ENCODE peak calls at places on chromosome 1, in five cellular contexts. One of them, this sample, is unnamed.

GRCh38 chr1:161374373-161374772 is 6.7 kb upstream of the CFAP126 start:
- DNase-seq in RWPE1: no peak
- DNase-seq in cardiac fibroblast: peak
- DNase-seq in foreskin fibroblast: peak
- DNase-seq in Calu3: no peak
- DNase-seq in this sample: no peak

GRCh38 chr1:207805841-207806421 is 54.1 kb downstream of the CD46 start:
- DNase-seq in cardiac fibroblast: peak
- DNase-seq in foreskin fibroblast: peak
- DNase-seq in RWPE1: peak
- DNase-seq in Calu3: no peak
- DNase-seq in this sample: no peak

GRCh38 chr1:243525085-243525487 is 269.2 kb downstream of the SDCCAG8 start:
- DNase-seq in RWPE1: peak
- DNase-seq in cardiac fibroblast: peak
- DNase-seq in Calu3: no peak
- DNase-seq in foreskin fibroblast: peak
- DNase-seq in this sample: no peak

GRCh38 chr1:116243673-116244101 is 129.4 kb upstream of the ATP1A1 start:
- DNase-seq in Calu3: no peak
- DNase-seq in foreskin fibroblast: no peak
- DNase-seq in RWPE1: no peak
- DNase-seq in cardiac fibroblast: no peak
- DNase-seq in this sample: no peak

GRCh38 chr1:248823517-248824001 is 2.2 kb downstream of the SH3BP5L start:
- DNase-seq in RWPE1: no peak
- DNase-seq in foreskin fibroblast: peak
- DNase-seq in Calu3: no peak
- DNase-seq in cardiac fibroblast: peak
- DNase-seq in this sample: no peak

GRCh38 chr1:67746299-67746698 is 61.3 kb downstream of the GADD45A start:
- DNase-seq in RWPE1: no peak
- DNase-seq in Calu3: no peak
- DNase-seq in foreskin fibroblast: no peak
- DNase-seq in cardiac fibroblast: peak
- DNase-seq in this sample: no peak

GRCh38 chr1:64100791-64101190 is 102.6 kb upstream of the UBE2U start:
- DNase-seq in RWPE1: no peak
- DNase-seq in foreskin fibroblast: peak
- DNase-seq in cardiac fibroblast: no peak
- DNase-seq in Calu3: no peak
- DNase-seq in this sample: no peak

GRCh38 chr1:156752843-156753486 is 1.5 kb upstream of the HDGF start:
- DNase-seq in RWPE1: no peak
- DNase-seq in cardiac fibroblast: peak
- DNase-seq in foreskin fibroblast: peak
- DNase-seq in Calu3: no peak
- DNase-seq in this sample: no peak

GRCh38 chr1:10679521-10680220 is 116.8 kb downstream of the CASZ1 start:
- DNase-seq in foreskin fibroblast: peak
- DNase-seq in Calu3: peak
- DNase-seq in cardiac fibroblast: peak
- DNase-seq in RWPE1: peak
- DNase-seq in this sample: peak

GRCh38 chr1:13764533-13764932 is 64.5 kb downstream of the PRDM2 start:
- DNase-seq in RWPE1: no peak
- DNase-seq in Calu3: no peak
- DNase-seq in cardiac fibroblast: peak
- DNase-seq in foreskin fibroblast: peak
- DNase-seq in this sample: no peak

GRCh38 chr1:41465741-41466140 is 18.7 kb downstream of the EDN2 start:
- DNase-seq in RWPE1: peak
- DNase-seq in Calu3: no peak
- DNase-seq in foreskin fibroblast: peak
- DNase-seq in cardiac fibroblast: no peak
- DNase-seq in this sample: no peak

GRCh38 chr1:92070892-92071291 is 4.3 kb downstream of the SETSIP start:
- DNase-seq in Calu3: no peak
- DNase-seq in foreskin fibroblast: no peak
- DNase-seq in cardiac fibroblast: no peak
- DNase-seq in RWPE1: no peak
- DNase-seq in this sample: no peak

GRCh38 chr1:32736812-32737791 is 34.5 kb upstream of the SYNC start:
- DNase-seq in Calu3: no peak
- DNase-seq in cardiac fibroblast: no peak
- DNase-seq in foreskin fibroblast: no peak
- DNase-seq in RWPE1: no peak
- DNase-seq in this sample: no peak

GRCh38 chr1:58251415-58252073 is 295.0 kb downstream of the OMA1 start:
- DNase-seq in cardiac fibroblast: no peak
- DNase-seq in RWPE1: no peak
- DNase-seq in foreskin fibroblast: peak
- DNase-seq in Calu3: peak
- DNase-seq in this sample: peak

GRCh38 chr1:3265800-3266485 is 188.5 kb upstream of the ARHGEF16 start:
- DNase-seq in cardiac fibroblast: no peak
- DNase-seq in RWPE1: no peak
- DNase-seq in foreskin fibroblast: no peak
- DNase-seq in Calu3: no peak
- DNase-seq in this sample: no peak

GRCh38 chr1:197180252-197180878 is 33.9 kb upstream of the ASPM start:
- DNase-seq in foreskin fibroblast: peak
- DNase-seq in cardiac fibroblast: peak
- DNase-seq in Calu3: no peak
- DNase-seq in RWPE1: peak
- DNase-seq in this sample: no peak

GRCh38 chr1:156656779-156657160 is 14.9 kb downstream of the BCAN start:
- DNase-seq in Calu3: no peak
- DNase-seq in RWPE1: no peak
- DNase-seq in foreskin fibroblast: peak
- DNase-seq in cardiac fibroblast: peak
- DNase-seq in this sample: no peak

GRCh38 chr1:23421343-23421742 is 3.2 kb downstream of the TCEA3 start:
- DNase-seq in cardiac fibroblast: no peak
- DNase-seq in foreskin fibroblast: no peak
- DNase-seq in RWPE1: no peak
- DNase-seq in Calu3: no peak
- DNase-seq in this sample: no peak

GRCh38 chr1:160342520-160342919 is 530 bp downstream of the COPA start:
- DNase-seq in RWPE1: no peak
- DNase-seq in Calu3: no peak
- DNase-seq in foreskin fibroblast: no peak
- DNase-seq in cardiac fibroblast: peak
- DNase-seq in this sample: no peak

GRCh38 chr1:155944396-155944728 is 2.9 kb downstream of the RXFP4 start:
- DNase-seq in Calu3: no peak
- DNase-seq in RWPE1: no peak
- DNase-seq in cardiac fibroblast: no peak
- DNase-seq in foreskin fibroblast: peak
- DNase-seq in this sample: no peak

GRCh38 chr1:53615101-53615500 is 123.9 kb downstream of the GLIS1 start:
- DNase-seq in Calu3: no peak
- DNase-seq in foreskin fibroblast: no peak
- DNase-seq in cardiac fibroblast: no peak
- DNase-seq in RWPE1: no peak
- DNase-seq in this sample: no peak

GRCh38 chr1:55275976-55276375 is 60.8 kb upstream of the USP24 start:
- DNase-seq in RWPE1: no peak
- DNase-seq in Calu3: no peak
- DNase-seq in foreskin fibroblast: peak
- DNase-seq in cardiac fibroblast: peak
- DNase-seq in this sample: no peak

GRCh38 chr1:157371211-157371610 is 181.1 kb downstream of the FCRL5 start:
- DNase-seq in cardiac fibroblast: peak
- DNase-seq in RWPE1: no peak
- DNase-seq in foreskin fibroblast: no peak
- DNase-seq in Calu3: no peak
- DNase-seq in this sample: no peak

GRCh38 chr1:55225228-55225627 is 10.1 kb upstream of the USP24 start:
- DNase-seq in RWPE1: no peak
- DNase-seq in cardiac fibroblast: no peak
- DNase-seq in foreskin fibroblast: no peak
- DNase-seq in Calu3: no peak
- DNase-seq in this sample: no peak

GRCh38 chr1:208268541-208269337 is 24.6 kb upstream of the PLXNA2 start:
- DNase-seq in Calu3: no peak
- DNase-seq in foreskin fibroblast: no peak
- DNase-seq in RWPE1: no peak
- DNase-seq in cardiac fibroblast: no peak
- DNase-seq in this sample: no peak

GRCh38 chr1:59779949-59780348 is 34.8 kb upstream of the HOOK1 start:
- DNase-seq in cardiac fibroblast: no peak
- DNase-seq in foreskin fibroblast: no peak
- DNase-seq in RWPE1: no peak
- DNase-seq in Calu3: peak
- DNase-seq in this sample: no peak

GRCh38 chr1:165924096-165924495 is 96.7 kb downstream of the UCK2 start:
- DNase-seq in foreskin fibroblast: no peak
- DNase-seq in cardiac fibroblast: peak
- DNase-seq in RWPE1: no peak
- DNase-seq in Calu3: no peak
- DNase-seq in this sample: no peak

GRCh38 chr1:9388628-9389184 is 96.0 kb downstream of the SPSB1 start:
- DNase-seq in Calu3: peak
- DNase-seq in foreskin fibroblast: peak
- DNase-seq in cardiac fibroblast: peak
- DNase-seq in RWPE1: peak
- DNase-seq in this sample: no peak

GRCh38 chr1:1841575-1841991 is 49.3 kb downstream of the GNB1 start:
- DNase-seq in RWPE1: no peak
- DNase-seq in foreskin fibroblast: peak
- DNase-seq in cardiac fibroblast: peak
- DNase-seq in Calu3: no peak
- DNase-seq in this sample: no peak
- TF ChIP-seq CTCF in RWPE1: no peak
- TF ChIP-seq CTCF in foreskin fibroblast: peak
- TF ChIP-seq CTCF in cardiac fibroblast: peak
- TF ChIP-seq CTCF in Calu3: no peak
- TF ChIP-seq CTCF in this sample: no peak

GRCh38 chr1:15948600-15949452 is 27.1 kb downstream of the ZBTB17 start:
- DNase-seq in Calu3: no peak
- DNase-seq in RWPE1: peak
- DNase-seq in foreskin fibroblast: peak
- DNase-seq in cardiac fibroblast: peak
- DNase-seq in this sample: no peak
- TF ChIP-seq CTCF in Calu3: no peak
- TF ChIP-seq CTCF in RWPE1: no peak
- TF ChIP-seq CTCF in foreskin fibroblast: no peak
- TF ChIP-seq CTCF in cardiac fibroblast: no peak
- TF ChIP-seq CTCF in this sample: no peak

DNA sequence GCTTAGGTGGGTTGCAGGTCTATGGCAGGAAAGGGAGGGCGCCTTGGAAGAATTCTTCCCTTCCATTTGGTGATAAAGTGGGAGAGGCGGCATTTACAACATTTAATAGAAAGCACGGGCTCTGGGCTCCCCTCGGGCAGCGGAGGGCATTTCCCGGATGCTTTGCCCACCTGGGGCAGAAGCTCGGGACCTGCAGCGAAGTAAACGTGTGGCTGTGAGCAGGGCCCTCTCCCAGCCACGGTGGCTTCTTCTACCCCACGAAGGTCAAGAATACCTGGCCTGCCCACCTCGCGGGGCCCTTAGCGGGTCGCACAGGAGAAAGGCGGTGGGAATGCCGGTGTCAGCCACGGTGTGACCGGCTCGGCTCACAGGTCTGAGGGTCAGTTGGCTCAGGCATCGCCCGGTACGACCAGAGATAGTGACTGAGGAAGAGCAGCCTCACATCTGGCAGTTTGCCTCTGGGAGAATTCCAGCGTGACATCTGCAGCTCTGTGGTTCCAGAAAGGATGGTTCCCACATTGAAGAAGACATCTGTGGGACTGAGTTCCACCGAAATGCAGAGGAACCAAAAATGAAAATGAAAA is 621 bp upstream of the F3 start:
- DNase-seq in cardiac fibroblast: peak
- DNase-seq in Calu3: no peak
- DNase-seq in RWPE1: no peak
- DNase-seq in foreskin fibroblast: peak
- DNase-seq in this sample: peak
- TF ChIP-seq CTCF in cardiac fibroblast: no peak
- TF ChIP-seq CTCF in Calu3: no peak
- TF ChIP-seq CTCF in RWPE1: no peak
- TF ChIP-seq CTCF in foreskin fibroblast: no peak
- TF ChIP-seq CTCF in this sample: no peak

DNA sequence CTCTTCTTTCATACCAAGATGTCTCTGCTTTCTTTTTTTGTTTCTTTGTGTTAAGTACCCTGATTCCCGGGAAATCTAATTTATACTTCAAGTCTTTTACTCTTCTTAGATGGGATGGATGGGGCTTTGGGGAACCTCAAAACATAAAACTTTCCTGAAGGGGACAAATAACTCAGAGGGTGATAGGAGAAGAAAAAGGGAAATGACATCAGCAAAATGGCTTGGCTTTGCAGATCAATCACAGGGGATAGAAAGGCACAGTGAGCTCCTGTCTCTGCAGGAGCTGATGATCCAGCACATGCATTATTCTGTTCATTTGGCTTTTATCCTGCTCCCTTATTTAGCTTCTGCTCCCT is 1.4 kb upstream of the CA14 start:
- DNase-seq in cardiac fibroblast: no peak
- DNase-seq in foreskin fibroblast: no peak
- DNase-seq in Calu3: no peak
- DNase-seq in RWPE1: no peak
- DNase-seq in this sample: no peak
- TF ChIP-seq CTCF in cardiac fibroblast: no peak
- TF ChIP-seq CTCF in foreskin fibroblast: no peak
- TF ChIP-seq CTCF in Calu3: no peak
- TF ChIP-seq CTCF in RWPE1: no peak
- TF ChIP-seq CTCF in this sample: no peak

DNA sequence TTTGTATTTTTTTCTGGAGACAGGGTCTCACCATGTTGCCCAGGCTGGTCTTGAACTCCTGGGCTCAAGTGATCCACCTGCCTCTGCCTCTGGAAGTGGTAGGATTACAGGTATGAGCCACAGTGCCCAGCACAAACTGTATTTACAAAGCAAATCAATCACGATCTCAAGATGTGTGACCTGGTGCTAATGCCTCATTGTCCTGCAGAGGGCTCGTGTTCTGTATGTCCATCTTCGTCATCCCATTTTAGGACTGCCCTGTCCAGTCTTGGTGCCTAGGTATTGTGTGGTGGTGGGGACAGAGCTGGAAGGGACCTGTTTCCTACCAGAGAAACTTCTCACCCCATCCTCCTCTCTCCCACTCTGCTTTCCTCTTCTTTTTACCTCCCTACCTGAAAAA is 20.2 kb downstream of the PROK1 start:
- DNase-seq in RWPE1: no peak
- DNase-seq in foreskin fibroblast: no peak
- DNase-seq in cardiac fibroblast: no peak
- DNase-seq in Calu3: no peak
- DNase-seq in this sample: no peak
- TF ChIP-seq CTCF in RWPE1: no peak
- TF ChIP-seq CTCF in foreskin fibroblast: no peak
- TF ChIP-seq CTCF in cardiac fibroblast: no peak
- TF ChIP-seq CTCF in Calu3: no peak
- TF ChIP-seq CTCF in this sample: no peak